ENCODE peak calls at places on chromosome 6, in eight cellular contexts. One of them, this sample, is unnamed.

GRCh38 chr6:54981647-54982046 is 135.1 kb downstream of the FAM83B start:
- DNase-seq in stomach: no peak
- DNase-seq in upper lobe of left lung: no peak
- DNase-seq in transverse colon: no peak
- DNase-seq in sigmoid colon: no peak
- DNase-seq in A549: no peak
- DNase-seq in tibial nerve: no peak
- DNase-seq in uterus: no peak
- DNase-seq in this sample: no peak

GRCh38 chr6:117448732-117449131 is 23.0 kb upstream of the ROS1 start:
- DNase-seq in stomach: no peak
- DNase-seq in upper lobe of left lung: no peak
- DNase-seq in transverse colon: no peak
- DNase-seq in sigmoid colon: no peak
- DNase-seq in A549: peak
- DNase-seq in tibial nerve: no peak
- DNase-seq in uterus: no peak
- DNase-seq in this sample: no peak

GRCh38 chr6:117920493-117920845 is 13.4 kb downstream of the SLC35F1 start:
- DNase-seq in stomach: no peak
- DNase-seq in upper lobe of left lung: no peak
- DNase-seq in transverse colon: no peak
- DNase-seq in sigmoid colon: no peak
- DNase-seq in A549: no peak
- DNase-seq in tibial nerve: no peak
- DNase-seq in uterus: no peak
- DNase-seq in this sample: no peak

GRCh38 chr6:81752969-81753708 is 658 bp upstream of the TENT5A start:
- DNase-seq in stomach: peak
- DNase-seq in upper lobe of left lung: peak
- DNase-seq in transverse colon: peak
- DNase-seq in sigmoid colon: peak
- DNase-seq in A549: peak
- DNase-seq in tibial nerve: peak
- DNase-seq in uterus: peak
- DNase-seq in this sample: peak

GRCh38 chr6:90715093-90715655 is 128.3 kb upstream of the MAP3K7 start:
- DNase-seq in stomach: no peak
- DNase-seq in upper lobe of left lung: no peak
- DNase-seq in transverse colon: no peak
- DNase-seq in sigmoid colon: no peak
- DNase-seq in A549: no peak
- DNase-seq in tibial nerve: no peak
- DNase-seq in uterus: no peak
- DNase-seq in this sample: no peak

GRCh38 chr6:167422934-167423333 is 98.0 kb downstream of the TTLL2 start:
- DNase-seq in stomach: no peak
- DNase-seq in upper lobe of left lung: no peak
- DNase-seq in transverse colon: no peak
- DNase-seq in sigmoid colon: no peak
- DNase-seq in A549: no peak
- DNase-seq in tibial nerve: no peak
- DNase-seq in uterus: no peak
- DNase-seq in this sample: no peak

GRCh38 chr6:12134581-12134980 is 122.5 kb downstream of the HIVEP1 start:
- DNase-seq in stomach: no peak
- DNase-seq in upper lobe of left lung: no peak
- DNase-seq in transverse colon: no peak
- DNase-seq in sigmoid colon: no peak
- DNase-seq in A549: no peak
- DNase-seq in tibial nerve: no peak
- DNase-seq in uterus: no peak
- DNase-seq in this sample: no peak

GRCh38 chr6:13920584-13920983 is 4.2 kb upstream of the RNF182 start:
- DNase-seq in stomach: no peak
- DNase-seq in upper lobe of left lung: no peak
- DNase-seq in transverse colon: no peak
- DNase-seq in sigmoid colon: no peak
- DNase-seq in A549: no peak
- DNase-seq in tibial nerve: no peak
- DNase-seq in uterus: no peak
- DNase-seq in this sample: no peak

GRCh38 chr6:169665289-169665688 is 36.5 kb downstream of the WDR27 start:
- DNase-seq in stomach: no peak
- DNase-seq in upper lobe of left lung: no peak
- DNase-seq in transverse colon: no peak
- DNase-seq in sigmoid colon: no peak
- DNase-seq in A549: no peak
- DNase-seq in tibial nerve: no peak
- DNase-seq in uterus: no peak
- DNase-seq in this sample: no peak

GRCh38 chr6:84575264-84575663 is 189.1 kb downstream of the TBX18 start:
- DNase-seq in stomach: no peak
- DNase-seq in upper lobe of left lung: no peak
- DNase-seq in transverse colon: no peak
- DNase-seq in sigmoid colon: no peak
- DNase-seq in A549: no peak
- DNase-seq in tibial nerve: no peak
- DNase-seq in uterus: no peak
- DNase-seq in this sample: no peak

GRCh38 chr6:41917528-41917927 is 3.4 kb downstream of the MED20 start:
- DNase-seq in stomach: no peak
- DNase-seq in upper lobe of left lung: no peak
- DNase-seq in transverse colon: no peak
- DNase-seq in sigmoid colon: no peak
- DNase-seq in A549: peak
- DNase-seq in tibial nerve: no peak
- DNase-seq in uterus: no peak
- DNase-seq in this sample: no peak

GRCh38 chr6:16921399-16922110 is 160.3 kb upstream of the ATXN1 start:
- DNase-seq in stomach: no peak
- DNase-seq in upper lobe of left lung: no peak
- DNase-seq in transverse colon: no peak
- DNase-seq in sigmoid colon: no peak
- DNase-seq in A549: no peak
- DNase-seq in tibial nerve: no peak
- DNase-seq in uterus: no peak
- DNase-seq in this sample: no peak

GRCh38 chr6:143842468-143842901 is 653 bp upstream of the LTV1 start:
- DNase-seq in stomach: no peak
- DNase-seq in upper lobe of left lung: no peak
- DNase-seq in transverse colon: no peak
- DNase-seq in sigmoid colon: no peak
- DNase-seq in A549: no peak
- DNase-seq in tibial nerve: no peak
- DNase-seq in uterus: no peak
- DNase-seq in this sample: no peak

GRCh38 chr6:140441256-140441655 is 1066.8 kb upstream of the CITED2 start:
- DNase-seq in stomach: peak
- DNase-seq in upper lobe of left lung: peak
- DNase-seq in transverse colon: peak
- DNase-seq in sigmoid colon: peak
- DNase-seq in A549: peak
- DNase-seq in tibial nerve: peak
- DNase-seq in uterus: peak
- DNase-seq in this sample: peak

GRCh38 chr6:4936681-4937041 is 67.2 kb downstream of the RPP40 start:
- DNase-seq in stomach: no peak
- DNase-seq in upper lobe of left lung: no peak
- DNase-seq in transverse colon: no peak
- DNase-seq in sigmoid colon: no peak
- DNase-seq in A549: peak
- DNase-seq in tibial nerve: peak
- DNase-seq in uterus: peak
- DNase-seq in this sample: no peak

GRCh38 chr6:55726144-55726543 is 147.2 kb upstream of the HMGCLL1 start:
- DNase-seq in stomach: no peak
- DNase-seq in upper lobe of left lung: no peak
- DNase-seq in transverse colon: no peak
- DNase-seq in sigmoid colon: no peak
- DNase-seq in A549: no peak
- DNase-seq in tibial nerve: no peak
- DNase-seq in uterus: no peak
- DNase-seq in this sample: no peak

GRCh38 chr6:87572860-87573259 is 16.9 kb downstream of the RARS2 start:
- DNase-seq in stomach: no peak
- DNase-seq in upper lobe of left lung: no peak
- DNase-seq in transverse colon: no peak
- DNase-seq in sigmoid colon: no peak
- DNase-seq in A549: no peak
- DNase-seq in tibial nerve: no peak
- DNase-seq in uterus: no peak
- DNase-seq in this sample: no peak

GRCh38 chr6:118970866-118971265 is 35.9 kb upstream of the MCM9 start:
- DNase-seq in stomach: no peak
- DNase-seq in upper lobe of left lung: no peak
- DNase-seq in transverse colon: no peak
- DNase-seq in sigmoid colon: no peak
- DNase-seq in A549: no peak
- DNase-seq in tibial nerve: no peak
- DNase-seq in uterus: no peak
- DNase-seq in this sample: no peak
- H3K4me3 ChIP-seq in stomach: no peak
- H3K4me3 ChIP-seq in upper lobe of left lung: no peak
- H3K4me3 ChIP-seq in transverse colon: no peak
- H3K4me3 ChIP-seq in sigmoid colon: no peak
- H3K4me3 ChIP-seq in A549: no peak
- H3K4me3 ChIP-seq in tibial nerve: no peak
- H3K4me3 ChIP-seq in uterus: no peak
- H3K4me3 ChIP-seq in this sample: no peak

GRCh38 chr6:44054635-44055559 is 72.4 kb downstream of the MRPL14 start:
- DNase-seq in stomach: no peak
- DNase-seq in upper lobe of left lung: no peak
- DNase-seq in transverse colon: no peak
- DNase-seq in sigmoid colon: no peak
- DNase-seq in A549: no peak
- DNase-seq in tibial nerve: no peak
- DNase-seq in uterus: no peak
- DNase-seq in this sample: peak
- TF ChIP-seq CTCF in stomach: no peak
- TF ChIP-seq CTCF in upper lobe of left lung: no peak
- TF ChIP-seq CTCF in transverse colon: no peak
- TF ChIP-seq CTCF in sigmoid colon: no peak
- TF ChIP-seq CTCF in A549: no peak
- TF ChIP-seq CTCF in tibial nerve: no peak
- TF ChIP-seq CTCF in uterus: no peak
- TF ChIP-seq CTCF in this sample: no peak

GRCh38 chr6:138404666-138405337 is 779 bp downstream of the HEBP2 start:
- DNase-seq in stomach: no peak
- DNase-seq in upper lobe of left lung: peak
- DNase-seq in transverse colon: peak
- DNase-seq in sigmoid colon: peak
- DNase-seq in A549: no peak
- DNase-seq in tibial nerve: peak
- DNase-seq in uterus: peak
- DNase-seq in this sample: peak

GRCh38 chr6:138403324-138403800 is 661 bp upstream of the HEBP2 start:
- DNase-seq in stomach: peak
- DNase-seq in upper lobe of left lung: peak
- DNase-seq in transverse colon: peak
- DNase-seq in sigmoid colon: peak
- DNase-seq in A549: peak
- DNase-seq in tibial nerve: no peak
- DNase-seq in uterus: peak
- DNase-seq in this sample: peak

GRCh38 chr6:138402833-138403187 is 1.2 kb upstream of the HEBP2 start:
- DNase-seq in stomach: no peak
- DNase-seq in upper lobe of left lung: no peak
- DNase-seq in transverse colon: no peak
- DNase-seq in sigmoid colon: no peak
- DNase-seq in A549: no peak
- DNase-seq in tibial nerve: no peak
- DNase-seq in uterus: no peak
- DNase-seq in this sample: no peak

GRCh38 chr6:138401960-138402832 is 1.8 kb upstream of the HEBP2 start:
- DNase-seq in stomach: no peak
- DNase-seq in upper lobe of left lung: no peak
- DNase-seq in transverse colon: no peak
- DNase-seq in sigmoid colon: no peak
- DNase-seq in A549: no peak
- DNase-seq in tibial nerve: no peak
- DNase-seq in uterus: no peak
- DNase-seq in this sample: peak

DNA sequence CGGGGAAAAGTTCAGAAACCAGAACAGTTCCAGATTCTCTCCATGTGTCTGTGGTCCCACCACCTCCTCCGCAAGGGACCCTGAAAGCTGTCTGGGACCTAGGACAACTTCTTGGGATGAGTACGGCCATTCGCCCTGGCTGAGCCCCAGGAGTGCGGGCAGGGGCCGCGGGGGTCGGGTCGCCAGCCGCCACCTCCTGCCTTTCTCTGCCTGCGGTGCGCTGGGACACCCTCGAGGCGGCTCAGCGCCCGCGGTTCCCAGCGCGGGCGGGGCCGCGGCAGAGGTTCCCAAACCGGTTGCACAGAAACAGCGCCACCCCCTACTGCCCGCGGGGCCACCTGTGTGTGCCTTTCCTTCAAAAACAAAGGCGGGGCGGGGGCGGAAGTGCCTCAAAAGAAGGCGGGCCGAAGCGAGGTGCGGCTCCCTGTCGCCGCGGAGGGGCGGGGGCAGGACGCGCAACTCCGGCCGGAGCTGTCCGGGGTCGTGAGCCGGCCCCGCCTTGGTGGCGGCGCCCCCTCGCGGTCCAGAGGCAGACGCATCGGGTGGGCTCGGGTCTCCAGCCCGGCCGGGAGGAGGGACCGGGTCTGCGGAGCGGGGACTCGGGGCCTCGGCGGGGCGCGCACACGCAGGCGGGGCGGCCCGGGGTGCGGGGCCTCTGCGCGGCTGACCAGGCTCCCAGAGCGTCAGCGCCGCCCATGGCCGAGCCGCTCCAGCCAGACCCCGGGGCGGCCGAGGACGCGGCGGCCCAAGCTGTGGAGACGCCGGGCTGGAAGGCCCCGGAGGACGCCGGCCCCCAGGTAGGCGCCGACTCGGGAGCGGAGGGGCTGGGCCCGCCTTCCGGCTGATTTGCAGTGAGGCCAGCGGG is at the start of gene HEBP2:
- DNase-seq in stomach: peak
- DNase-seq in upper lobe of left lung: peak
- DNase-seq in transverse colon: peak
- DNase-seq in sigmoid colon: peak
- DNase-seq in A549: peak
- DNase-seq in tibial nerve: peak
- DNase-seq in uterus: peak
- DNase-seq in this sample: peak
- TF ChIP-seq POLR2A in stomach: no peak
- TF ChIP-seq POLR2A in upper lobe of left lung: peak
- TF ChIP-seq POLR2A in transverse colon: peak
- TF ChIP-seq POLR2A in sigmoid colon: peak
- TF ChIP-seq POLR2A in A549: peak
- TF ChIP-seq POLR2A in tibial nerve: peak
- TF ChIP-seq POLR2A in uterus: peak
- TF ChIP-seq POLR2A in this sample: peak

GRCh38 chr6:6649824-6650349 is 61.4 kb downstream of the LY86 start:
- DNase-seq in stomach: no peak
- DNase-seq in upper lobe of left lung: no peak
- DNase-seq in transverse colon: no peak
- DNase-seq in sigmoid colon: no peak
- DNase-seq in A549: no peak
- DNase-seq in tibial nerve: no peak
- DNase-seq in uterus: no peak
- DNase-seq in this sample: no peak
- H3K4me3 ChIP-seq in stomach: no peak
- H3K4me3 ChIP-seq in upper lobe of left lung: no peak
- H3K4me3 ChIP-seq in transverse colon: no peak
- H3K4me3 ChIP-seq in sigmoid colon: no peak
- H3K4me3 ChIP-seq in A549: no peak
- H3K4me3 ChIP-seq in tibial nerve: no peak
- H3K4me3 ChIP-seq in uterus: no peak
- H3K4me3 ChIP-seq in this sample: no peak

This sample was measured in spleen.